ENCODE peak calls at places on chromosomes 1 and 21, in eight cellular contexts. One of them, this sample, is unnamed.

GRCh38 chr1:91036894-91037829 is 15.3 kb upstream of the ZNF644 start:
- DNase-seq in fibroblast of villous mesenchyme: peak
- DNase-seq in neural crest cell: no peak
- DNase-seq in lower leg skin: no peak
- DNase-seq in body of pancreas: no peak
- DNase-seq in dorsolateral prefrontal cortex: no peak
- DNase-seq in GM10248: no peak
- DNase-seq in progenitor cell of endocrine pancreas: no peak
- DNase-seq in this sample: no peak

GRCh38 chr1:6343506-6344405 is 49.8 kb downstream of the ACOT7 start:
- DNase-seq in fibroblast of villous mesenchyme: peak
- DNase-seq in neural crest cell: peak
- DNase-seq in lower leg skin: peak
- DNase-seq in body of pancreas: peak
- DNase-seq in dorsolateral prefrontal cortex: peak
- DNase-seq in GM10248: peak
- DNase-seq in progenitor cell of endocrine pancreas: peak
- DNase-seq in this sample: peak

GRCh38 chr1:193058529-193059281 is 455 bp downstream of the UCHL5 start:
- DNase-seq in fibroblast of villous mesenchyme: peak
- DNase-seq in neural crest cell: no peak
- DNase-seq in lower leg skin: peak
- DNase-seq in body of pancreas: peak
- DNase-seq in dorsolateral prefrontal cortex: peak
- DNase-seq in GM10248: peak
- DNase-seq in progenitor cell of endocrine pancreas: peak
- DNase-seq in this sample: no peak

GRCh38 chr1:12166834-12167492 is at the start of gene TNFRSF1B:
- DNase-seq in fibroblast of villous mesenchyme: peak
- DNase-seq in neural crest cell: peak
- DNase-seq in lower leg skin: no peak
- DNase-seq in body of pancreas: peak
- DNase-seq in dorsolateral prefrontal cortex: no peak
- DNase-seq in GM10248: peak
- DNase-seq in progenitor cell of endocrine pancreas: peak
- DNase-seq in this sample: no peak

GRCh38 chr1:204992499-204992898 is 50.5 kb upstream of the CNTN2 start:
- DNase-seq in fibroblast of villous mesenchyme: no peak
- DNase-seq in neural crest cell: no peak
- DNase-seq in lower leg skin: no peak
- DNase-seq in body of pancreas: no peak
- DNase-seq in dorsolateral prefrontal cortex: no peak
- DNase-seq in GM10248: no peak
- DNase-seq in progenitor cell of endocrine pancreas: no peak
- DNase-seq in this sample: no peak

GRCh38 chr1:195097316-195097715 is 1510.9 kb downstream of the KCNT2 start:
- DNase-seq in fibroblast of villous mesenchyme: no peak
- DNase-seq in neural crest cell: no peak
- DNase-seq in lower leg skin: no peak
- DNase-seq in body of pancreas: no peak
- DNase-seq in dorsolateral prefrontal cortex: no peak
- DNase-seq in GM10248: no peak
- DNase-seq in progenitor cell of endocrine pancreas: no peak
- DNase-seq in this sample: no peak

GRCh38 chr21:14880922-14881321 is 183.9 kb downstream of the NRIP1 start:
- DNase-seq in fibroblast of villous mesenchyme: peak
- DNase-seq in neural crest cell: no peak
- DNase-seq in lower leg skin: no peak
- DNase-seq in body of pancreas: no peak
- DNase-seq in dorsolateral prefrontal cortex: no peak
- DNase-seq in GM10248: no peak
- DNase-seq in progenitor cell of endocrine pancreas: no peak
- DNase-seq in this sample: no peak

GRCh38 chr21:37593015-37593414 is 226.4 kb downstream of the DYRK1A start:
- DNase-seq in fibroblast of villous mesenchyme: no peak
- DNase-seq in neural crest cell: no peak
- DNase-seq in lower leg skin: no peak
- DNase-seq in body of pancreas: no peak
- DNase-seq in dorsolateral prefrontal cortex: no peak
- DNase-seq in GM10248: no peak
- DNase-seq in progenitor cell of endocrine pancreas: no peak
- DNase-seq in this sample: no peak

GRCh38 chr1:97378596-97378995 is 542.2 kb downstream of the DPYD start:
- DNase-seq in fibroblast of villous mesenchyme: no peak
- DNase-seq in neural crest cell: no peak
- DNase-seq in lower leg skin: no peak
- DNase-seq in body of pancreas: no peak
- DNase-seq in dorsolateral prefrontal cortex: no peak
- DNase-seq in GM10248: no peak
- DNase-seq in progenitor cell of endocrine pancreas: no peak
- DNase-seq in this sample: no peak

GRCh38 chr21:25733859-25734653 is 648 bp downstream of the ATP5PF start:
- DNase-seq in fibroblast of villous mesenchyme: peak
- DNase-seq in neural crest cell: no peak
- DNase-seq in lower leg skin: peak
- DNase-seq in body of pancreas: no peak
- DNase-seq in dorsolateral prefrontal cortex: peak
- DNase-seq in GM10248: no peak
- DNase-seq in progenitor cell of endocrine pancreas: no peak
- DNase-seq in this sample: peak

GRCh38 chr21:26835027-26835713 is 10.0 kb downstream of the ADAMTS1 start:
- DNase-seq in fibroblast of villous mesenchyme: peak
- DNase-seq in neural crest cell: no peak
- DNase-seq in lower leg skin: no peak
- DNase-seq in body of pancreas: no peak
- DNase-seq in dorsolateral prefrontal cortex: no peak
- DNase-seq in GM10248: no peak
- DNase-seq in progenitor cell of endocrine pancreas: no peak
- DNase-seq in this sample: no peak

GRCh38 chr21:26469789-26470188 is 103.3 kb downstream of the CYYR1 start:
- DNase-seq in fibroblast of villous mesenchyme: peak
- DNase-seq in neural crest cell: no peak
- DNase-seq in lower leg skin: peak
- DNase-seq in body of pancreas: no peak
- DNase-seq in dorsolateral prefrontal cortex: no peak
- DNase-seq in GM10248: no peak
- DNase-seq in progenitor cell of endocrine pancreas: no peak
- DNase-seq in this sample: no peak

GRCh38 chr1:155966135-155966534 is 12.2 kb downstream of the ARHGEF2 start:
- DNase-seq in fibroblast of villous mesenchyme: no peak
- DNase-seq in neural crest cell: no peak
- DNase-seq in lower leg skin: no peak
- DNase-seq in body of pancreas: no peak
- DNase-seq in dorsolateral prefrontal cortex: no peak
- DNase-seq in GM10248: no peak
- DNase-seq in progenitor cell of endocrine pancreas: no peak
- DNase-seq in this sample: no peak

GRCh38 chr1:93734999-93735398 is 53.4 kb upstream of the BCAR3 start:
- DNase-seq in fibroblast of villous mesenchyme: no peak
- DNase-seq in neural crest cell: no peak
- DNase-seq in lower leg skin: no peak
- DNase-seq in body of pancreas: no peak
- DNase-seq in dorsolateral prefrontal cortex: no peak
- DNase-seq in GM10248: no peak
- DNase-seq in progenitor cell of endocrine pancreas: no peak
- DNase-seq in this sample: no peak

GRCh38 chr21:28516011-28516410 is 476.7 kb downstream of the LTN1 start:
- DNase-seq in fibroblast of villous mesenchyme: no peak
- DNase-seq in neural crest cell: no peak
- DNase-seq in lower leg skin: no peak
- DNase-seq in body of pancreas: no peak
- DNase-seq in dorsolateral prefrontal cortex: no peak
- DNase-seq in GM10248: no peak
- DNase-seq in progenitor cell of endocrine pancreas: no peak
- DNase-seq in this sample: no peak

GRCh38 chr1:243490147-243490546 is 234.3 kb downstream of the SDCCAG8 start:
- DNase-seq in fibroblast of villous mesenchyme: no peak
- DNase-seq in neural crest cell: no peak
- DNase-seq in lower leg skin: no peak
- DNase-seq in body of pancreas: no peak
- DNase-seq in dorsolateral prefrontal cortex: no peak
- DNase-seq in GM10248: no peak
- DNase-seq in progenitor cell of endocrine pancreas: no peak
- DNase-seq in this sample: no peak

GRCh38 chr1:39149509-39149908 is 55.0 kb upstream of the MACF1 start:
- DNase-seq in fibroblast of villous mesenchyme: no peak
- DNase-seq in neural crest cell: no peak
- DNase-seq in lower leg skin: no peak
- DNase-seq in body of pancreas: no peak
- DNase-seq in dorsolateral prefrontal cortex: no peak
- DNase-seq in GM10248: no peak
- DNase-seq in progenitor cell of endocrine pancreas: no peak
- DNase-seq in this sample: no peak

GRCh38 chr1:28173980-28174297 is 2.6 kb downstream of the PTAFR start:
- DNase-seq in fibroblast of villous mesenchyme: peak
- DNase-seq in neural crest cell: no peak
- DNase-seq in lower leg skin: no peak
- DNase-seq in body of pancreas: no peak
- DNase-seq in dorsolateral prefrontal cortex: no peak
- DNase-seq in GM10248: no peak
- DNase-seq in progenitor cell of endocrine pancreas: no peak
- DNase-seq in this sample: no peak

GRCh38 chr21:40318371-40318770 is 451.1 kb downstream of the PCP4 start:
- DNase-seq in fibroblast of villous mesenchyme: no peak
- DNase-seq in neural crest cell: no peak
- DNase-seq in lower leg skin: no peak
- DNase-seq in body of pancreas: no peak
- DNase-seq in dorsolateral prefrontal cortex: no peak
- DNase-seq in GM10248: no peak
- DNase-seq in progenitor cell of endocrine pancreas: no peak
- DNase-seq in this sample: no peak

GRCh38 chr1:233113009-233113712 is 162.8 kb downstream of the NTPCR start:
- DNase-seq in fibroblast of villous mesenchyme: peak
- DNase-seq in neural crest cell: no peak
- DNase-seq in lower leg skin: peak
- DNase-seq in body of pancreas: peak
- DNase-seq in dorsolateral prefrontal cortex: peak
- DNase-seq in GM10248: peak
- DNase-seq in progenitor cell of endocrine pancreas: no peak
- DNase-seq in this sample: peak

GRCh38 chr1:53606197-53607095 is 132.5 kb downstream of the GLIS1 start:
- DNase-seq in fibroblast of villous mesenchyme: no peak
- DNase-seq in neural crest cell: no peak
- DNase-seq in lower leg skin: no peak
- DNase-seq in body of pancreas: peak
- DNase-seq in dorsolateral prefrontal cortex: no peak
- DNase-seq in GM10248: no peak
- DNase-seq in progenitor cell of endocrine pancreas: no peak
- DNase-seq in this sample: no peak

GRCh38 chr1:17587693-17588047 is 48.2 kb downstream of the ARHGEF10L start:
- DNase-seq in fibroblast of villous mesenchyme: peak
- DNase-seq in neural crest cell: no peak
- DNase-seq in lower leg skin: no peak
- DNase-seq in body of pancreas: no peak
- DNase-seq in dorsolateral prefrontal cortex: no peak
- DNase-seq in GM10248: no peak
- DNase-seq in progenitor cell of endocrine pancreas: no peak
- DNase-seq in this sample: no peak

GRCh38 chr1:70818391-70818790 is 229.2 kb downstream of the PTGER3 start:
- DNase-seq in fibroblast of villous mesenchyme: peak
- DNase-seq in neural crest cell: no peak
- DNase-seq in lower leg skin: no peak
- DNase-seq in body of pancreas: no peak
- DNase-seq in dorsolateral prefrontal cortex: no peak
- DNase-seq in GM10248: no peak
- DNase-seq in progenitor cell of endocrine pancreas: no peak
- DNase-seq in this sample: no peak

DNA sequence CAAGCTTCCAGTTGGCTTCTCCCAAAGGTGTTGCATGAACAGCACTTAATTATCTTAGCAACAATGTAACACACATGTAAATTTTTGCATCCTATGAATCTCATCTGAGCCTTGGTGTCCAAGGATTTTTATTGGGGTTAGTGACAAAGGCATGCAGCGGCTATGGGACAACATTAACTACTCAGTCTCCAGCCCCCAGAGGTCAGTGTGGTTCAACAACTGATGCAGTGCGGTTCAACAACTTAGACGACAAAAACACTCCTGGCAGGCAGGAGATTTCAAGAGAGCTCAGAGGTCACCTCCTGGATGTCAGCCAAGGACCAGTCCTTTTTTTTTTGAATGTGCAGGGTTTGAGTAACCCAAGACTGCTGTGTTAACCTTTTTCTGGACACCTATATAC is 77.5 kb upstream of the HMCN1 start:
- DNase-seq in fibroblast of villous mesenchyme: no peak
- DNase-seq in neural crest cell: no peak
- DNase-seq in lower leg skin: no peak
- DNase-seq in body of pancreas: no peak
- DNase-seq in dorsolateral prefrontal cortex: no peak
- DNase-seq in GM10248: no peak
- DNase-seq in progenitor cell of endocrine pancreas: no peak
- DNase-seq in this sample: no peak
- TF ChIP-seq CTCF in fibroblast of villous mesenchyme: no peak
- TF ChIP-seq CTCF in neural crest cell: no peak
- TF ChIP-seq CTCF in lower leg skin: no peak
- TF ChIP-seq CTCF in body of pancreas: no peak
- TF ChIP-seq CTCF in dorsolateral prefrontal cortex: no peak
- TF ChIP-seq CTCF in GM10248: no peak
- TF ChIP-seq CTCF in progenitor cell of endocrine pancreas: no peak
- TF ChIP-seq CTCF in this sample: no peak

GRCh38 chr1:162578936-162579335 is 17.4 kb downstream of the UAP1 start:
- DNase-seq in fibroblast of villous mesenchyme: no peak
- DNase-seq in neural crest cell: no peak
- DNase-seq in lower leg skin: no peak
- DNase-seq in body of pancreas: no peak
- DNase-seq in dorsolateral prefrontal cortex: no peak
- DNase-seq in GM10248: no peak
- DNase-seq in progenitor cell of endocrine pancreas: no peak
- DNase-seq in this sample: no peak
- TF ChIP-seq CTCF in fibroblast of villous mesenchyme: no peak
- TF ChIP-seq CTCF in neural crest cell: no peak
- TF ChIP-seq CTCF in lower leg skin: no peak
- TF ChIP-seq CTCF in body of pancreas: no peak
- TF ChIP-seq CTCF in dorsolateral prefrontal cortex: no peak
- TF ChIP-seq CTCF in GM10248: no peak
- TF ChIP-seq CTCF in progenitor cell of endocrine pancreas: no peak
- TF ChIP-seq CTCF in this sample: no peak

GRCh38 chr1:38009088-38009840 is 3.3 kb upstream of the UTP11 start:
- DNase-seq in fibroblast of villous mesenchyme: no peak
- DNase-seq in neural crest cell: no peak
- DNase-seq in lower leg skin: no peak
- DNase-seq in body of pancreas: no peak
- DNase-seq in dorsolateral prefrontal cortex: no peak
- DNase-seq in GM10248: no peak
- DNase-seq in progenitor cell of endocrine pancreas: no peak
- DNase-seq in this sample: no peak
- TF ChIP-seq CTCF in fibroblast of villous mesenchyme: no peak
- TF ChIP-seq CTCF in neural crest cell: no peak
- TF ChIP-seq CTCF in lower leg skin: no peak
- TF ChIP-seq CTCF in body of pancreas: no peak
- TF ChIP-seq CTCF in dorsolateral prefrontal cortex: no peak
- TF ChIP-seq CTCF in GM10248: no peak
- TF ChIP-seq CTCF in progenitor cell of endocrine pancreas: no peak
- TF ChIP-seq CTCF in this sample: no peak

DNA sequence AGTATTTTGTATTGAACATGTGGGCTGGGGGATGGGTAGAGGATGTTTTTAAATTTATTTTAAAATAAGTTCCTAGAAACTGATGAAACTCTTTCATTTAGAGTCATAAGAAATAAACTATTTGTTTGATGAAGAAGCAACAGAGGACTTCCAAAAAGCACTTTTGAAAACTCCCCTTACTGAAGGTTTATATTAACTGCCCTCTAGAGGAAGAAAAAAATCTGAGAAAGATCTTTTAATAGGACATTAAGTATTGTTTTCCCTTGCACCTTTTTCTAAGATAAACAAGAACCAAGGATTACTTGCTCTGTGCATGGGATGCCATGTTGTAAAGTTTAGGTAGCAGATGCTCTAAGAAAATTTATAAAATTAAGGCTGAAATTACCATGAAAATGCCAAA is 14.1 kb downstream of the DISP1 start:
- DNase-seq in fibroblast of villous mesenchyme: no peak
- DNase-seq in neural crest cell: no peak
- DNase-seq in lower leg skin: no peak
- DNase-seq in body of pancreas: no peak
- DNase-seq in dorsolateral prefrontal cortex: no peak
- DNase-seq in GM10248: no peak
- DNase-seq in progenitor cell of endocrine pancreas: no peak
- DNase-seq in this sample: no peak
- TF ChIP-seq CTCF in fibroblast of villous mesenchyme: no peak
- TF ChIP-seq CTCF in neural crest cell: peak
- TF ChIP-seq CTCF in lower leg skin: no peak
- TF ChIP-seq CTCF in body of pancreas: no peak
- TF ChIP-seq CTCF in dorsolateral prefrontal cortex: no peak
- TF ChIP-seq CTCF in GM10248: no peak
- TF ChIP-seq CTCF in progenitor cell of endocrine pancreas: no peak
- TF ChIP-seq CTCF in this sample: no peak